ENCODE peak calls at places on chromosomes 12 and 14, in seven cellular contexts. E, M, C, R, G, H and K are unnamed samples.

GRCh38 chr12:58981961-58982360 is 61.7 kb upstream of the LRIG3 start:
- DNase-seq in E (no peak), M (no peak), C (no peak), R (no peak), G (no peak), H (no peak), K (no peak)

GRCh38 chr12:123986374-123986920 is 13.4 kb downstream of the ZNF664 start:
- DNase-seq in E (no peak), M (no peak), C (no peak), R (no peak), G (no peak), H (no peak), K (no peak)

GRCh38 chr12:1915082-1915968 is 3.1 kb downstream of the CACNA2D4 start:
- DNase-seq in E (no peak), M (no peak), C (peak; percentile 11), R (no peak), G (peak; percentile 33), H (peak; percentile 59), K (peak; percentile 31)

GRCh38 chr12:132559652-132560420 is 50.5 kb downstream of the LRCOL1 start:
- DNase-seq in E (no peak), M (no peak), C (no peak), R (no peak), G (no peak), H (no peak), K (peak; percentile 95)

GRCh38 chr12:118783703-118784102 is 197.6 kb upstream of the SRRM4 start:
- DNase-seq in E (no peak), M (no peak), C (no peak), R (no peak), G (no peak), H (no peak), K (no peak)

GRCh38 chr14:44180975-44181374 is 326.1 kb downstream of the FSCB start:
- DNase-seq in E (no peak), M (no peak), C (no peak), R (no peak), G (no peak), H (no peak), K (no peak)

GRCh38 chr14:35369701-35370191 is 34.8 kb downstream of the NFKBIA start:
- DNase-seq in E (no peak), M (no peak), C (no peak), R (no peak), G (no peak), H (peak; percentile 73), K (no peak)

GRCh38 chr12:13004986-13005385 is 4.9 kb upstream of the HEBP1 start:
- DNase-seq in E (no peak), M (no peak), C (no peak), R (no peak), G (no peak), H (no peak), K (no peak)

GRCh38 chr14:22973217-22974032 is 8.9 kb downstream of the AJUBA start:
- DNase-seq in E (no peak), M (no peak), C (peak; percentile 30), R (no peak), G (peak; percentile 42), H (no peak), K (peak; percentile 70)

GRCh38 chr14:23071244-23071974 is 14.1 kb upstream of the CDH24 start:
- DNase-seq in E (peak; percentile 72), M (peak; percentile 28), C (peak; percentile 56), R (peak; percentile 30), G (peak; percentile 65), H (peak; percentile 91), K (peak; percentile 87)

GRCh38 chr12:210277-211141 is 3.4 kb downstream of the SLC6A12 start:
- DNase-seq in E (no peak), M (no peak), C (no peak), R (no peak), G (no peak), H (peak; percentile 16), K (no peak)

GRCh38 chr12:69739287-69740191 is 879 bp downstream of the RAB3IP start:
- DNase-seq in E (no peak), M (peak; percentile 18), C (peak; percentile 45), R (peak; percentile 19), G (peak; percentile 55), H (peak; percentile 82), K (peak; percentile 67)

GRCh38 chr14:89827260-89827659 is 127.3 kb downstream of the EFCAB11 start:
- DNase-seq in E (no peak), M (no peak), C (no peak), R (no peak), G (no peak), H (no peak), K (no peak)

GRCh38 chr12:120229071-120229582 is 28.2 kb upstream of the RPLP0 start:
- DNase-seq in E (no peak), M (no peak), C (no peak), R (no peak), G (no peak), H (no peak), K (no peak)

GRCh38 chr12:101876861-101877815 is at the start of gene DRAM1:
- DNase-seq in E (peak; percentile 50), M (peak; percentile 38), C (peak; percentile 60), R (peak; percentile 36), G (peak; percentile 67), H (peak; percentile 98), K (peak; percentile 92)

GRCh38 chr12:103503546-103504480 is 8.0 kb upstream of the C12orf42 start:
- DNase-seq in E (no peak), M (no peak), C (peak; percentile 51), R (no peak), G (peak; percentile 50), H (no peak), K (no peak)

GRCh38 chr12:27109339-27110023 is 27.1 kb upstream of the C12orf71 start:
- DNase-seq in E (no peak), M (no peak), C (no peak), R (no peak), G (no peak), H (no peak), K (no peak)

GRCh38 chr14:28875937-28876910 is 109.6 kb downstream of the FOXG1 start:
- DNase-seq in E (no peak), M (no peak), C (no peak), R (no peak), G (no peak), H (no peak), K (no peak)

GRCh38 chr14:89340200-89340667 is 76.8 kb downstream of the FOXN3 start:
- DNase-seq in E (peak; percentile 26), M (no peak), C (no peak), R (no peak), G (no peak), H (no peak), K (no peak)

GRCh38 chr12:47801170-47801903 is 18.4 kb downstream of the HDAC7 start:
- DNase-seq in E (no peak), M (no peak), C (no peak), R (no peak), G (no peak), H (no peak), K (no peak)

GRCh38 chr14:64823305-64823985 is 56.3 kb downstream of the SPTB start:
- DNase-seq in E (no peak), M (peak; percentile 14), C (peak; percentile 58), R (peak; percentile 24), G (peak; percentile 58), H (peak; percentile 93), K (peak; percentile 86)

GRCh38 chr14:57725399-57726077 is 140.4 kb downstream of the SLC35F4 start:
- DNase-seq in E (peak; percentile 4), M (no peak), C (no peak), R (no peak), G (no peak), H (no peak), K (no peak)

GRCh38 chr14:54814076-54814475 is 88.5 kb downstream of the GCH1 start:
- DNase-seq in E (no peak), M (no peak), C (no peak), R (no peak), G (no peak), H (no peak), K (no peak)

GRCh38 chr14:104787736-104788532 is 7.6 kb downstream of the AKT1 start:
- DNase-seq in E (no peak), M (no peak), C (no peak), R (no peak), G (no peak), H (no peak), K (no peak)

GRCh38 chr12:131387281-131388163 is 323.4 kb upstream of the SFSWAP start:
- DNase-seq in E (no peak), M (no peak), C (no peak), R (no peak), G (no peak), H (no peak), K (no peak)